ENCODE peak calls at places on chromosome 13, in five cellular contexts. B, T, O, R and V are unnamed samples. For H3K4me1, the result is how much of the 10 kb centered on the place peaks cover.

GRCh38 chr13:67493835-67494234 is 263.7 kb upstream of the PCDH9 start:
- DNase-seq in B (no peak), T (no peak), O (no peak), R (no peak), V (no peak)

GRCh38 chr13:42354246-42355117 is 82.5 kb downstream of the AKAP11 start:
- DNase-seq in B (peak), T (no peak), O (peak), R (peak), V (no peak)

GRCh38 chr13:24727731-24728601 is 36.0 kb upstream of the RNF17 start:
- DNase-seq in B (peak), T (peak), O (peak), R (peak), V (peak)

GRCh38 chr13:46726347-46726746 is 70.6 kb downstream of the ESD start:
- DNase-seq in B (no peak), T (no peak), O (no peak), R (no peak), V (no peak)

GRCh38 chr13:100436099-100436498 is 152.5 kb downstream of the GGACT start:
- DNase-seq in B (no peak), T (no peak), O (no peak), R (no peak), V (no peak)

GRCh38 chr13:82364525-82364924 is 1517.7 kb downstream of the SLITRK1 start:
- DNase-seq in B (no peak), T (no peak), O (no peak), R (no peak), V (no peak)

GRCh38 chr13:49404621-49405020 is 39.2 kb downstream of the CAB39L start:
- DNase-seq in B (no peak), T (no peak), O (no peak), R (no peak), V (no peak)

GRCh38 chr13:28449826-28450773 is 44.8 kb downstream of the FLT1 start:
- DNase-seq in B (no peak), T (no peak), O (peak), R (no peak), V (no peak)

GRCh38 chr13:25288966-25289365 is 1.7 kb upstream of the MTMR6 start:
- DNase-seq in B (no peak), T (no peak), O (no peak), R (no peak), V (no peak)

GRCh38 chr13:57582032-57582431 is 49.5 kb upstream of the PCDH17 start:
- DNase-seq in B (no peak), T (no peak), O (no peak), R (no peak), V (no peak)

GRCh38 chr13:44093607-44094583 is 214.2 kb downstream of the LACC1 start:
- DNase-seq in B (no peak), T (no peak), O (no peak), R (no peak), V (no peak)

GRCh38 chr13:24274452-24274971 is 34.9 kb upstream of the C1QTNF9 start:
- DNase-seq in B (peak), T (no peak), O (no peak), R (peak), V (no peak)

GRCh38 chr13:69565334-69565733 is 542.3 kb upstream of the ATXN8OS start:
- DNase-seq in B (no peak), T (peak), O (peak), R (no peak), V (no peak)

GRCh38 chr13:97043302-97043701 is 49.0 kb upstream of the OXGR1 start:
- DNase-seq in B (no peak), T (no peak), O (peak), R (no peak), V (no peak)

GRCh38 chr13:28297341-28297740 is 159.0 kb downstream of the PAN3 start:
- DNase-seq in B (no peak), T (no peak), O (no peak), R (no peak), V (no peak)

GRCh38 chr13:28717170-28717569 is 1.6 kb downstream of the SLC46A3 start:
- DNase-seq in B (no peak), T (no peak), O (no peak), R (no peak), V (no peak)

GRCh38 chr13:99614465-99614885 is 113.2 kb downstream of the TM9SF2 start:
- DNase-seq in B (peak), T (no peak), O (no peak), R (no peak), V (no peak)

GRCh38 chr13:50915562-50915961 is 6.0 kb downstream of the RNASEH2B start:
- DNase-seq in B (peak), T (no peak), O (no peak), R (no peak), V (no peak)

GRCh38 chr13:110964229-110965037 is 49.6 kb upstream of the ANKRD10 start:
- DNase-seq in B (no peak), T (no peak), O (no peak), R (no peak), V (no peak)

GRCh38 chr13:99103536-99103935 is 97.1 kb upstream of the UBAC2 start:
- DNase-seq in B (no peak), T (no peak), O (peak), R (no peak), V (no peak)

GRCh38 chr13:113058988-113059850 is 46.4 kb upstream of the F7 start:
- DNase-seq in B (no peak), T (no peak), O (peak), R (no peak), V (no peak)

GRCh38 chr13:40141859-40142555 is 486.5 kb downstream of the COG6 start:
- DNase-seq in B (no peak), T (no peak), O (no peak), R (no peak), V (no peak)

GRCh38 chr13:45446181-45446580 is 18.6 kb upstream of the COG3 start:
- DNase-seq in B (no peak), T (peak), O (peak), R (peak), V (no peak)

GRCh38 chr13:20945952-20946383 is 43.4 kb upstream of the XPO4 start:
- DNase-seq in B (no peak), T (no peak), O (peak), R (no peak), V (no peak)

GRCh38 chr13:64767054-64767453 is 2463.1 kb downstream of the PCDH9 start:
- DNase-seq in B (no peak), T (no peak), O (no peak), R (no peak), V (no peak)

GRCh38 chr13:72751220-72751619 is 23.5 kb downstream of the BORA start:
- DNase-seq in B (no peak), T (no peak), O (no peak), R (no peak), V (no peak)

GRCh38 chr13:107866666-107867623 is 348.4 kb downstream of the LIG4 start:
- DNase-seq in B (no peak), T (no peak), O (peak), R (peak), V (no peak)

GRCh38 chr13:64078025-64078424 is 2662.4 kb upstream of the PCDH20 start:
- DNase-seq in B (no peak), T (peak), O (no peak), R (no peak), V (no peak)

GRCh38 chr13:33283195-33283910 is 2.2 kb downstream of the STARD13 start:
- DNase-seq in B (no peak), T (no peak), O (peak), R (no peak), V (no peak)

GRCh38 chr13:33286143-33286542 is 588 bp upstream of the STARD13 start:
- DNase-seq in B (no peak), T (no peak), O (no peak), R (no peak), V (no peak)

GRCh38 chr13:33284016-33284415 is 1.5 kb downstream of the STARD13 start:
- DNase-seq in B (no peak), T (no peak), O (peak), R (peak), V (no peak)

GRCh38 chr13:33285420-33286124 is at the start of gene STARD13:
- DNase-seq in B (peak), T (peak), O (peak), R (peak), V (peak)

DNA sequence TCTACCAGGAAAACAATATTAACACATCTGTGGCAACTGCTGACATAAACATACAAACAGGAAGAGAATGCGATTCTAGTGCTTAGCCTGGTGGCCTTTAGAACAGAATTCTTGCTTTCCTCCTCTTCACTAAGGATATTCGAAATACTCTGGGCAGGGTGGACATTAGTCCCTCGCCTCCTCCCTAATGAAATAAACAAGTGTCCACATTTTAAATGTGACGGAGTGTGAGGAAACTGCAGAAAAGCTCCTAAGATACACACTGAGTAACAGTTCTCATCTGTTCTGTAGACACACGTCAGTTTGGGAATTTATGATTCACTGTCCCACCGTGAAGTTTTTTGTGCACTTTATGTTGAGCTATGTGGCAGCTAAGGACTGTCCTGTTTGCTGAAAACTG is 639 bp downstream of the STARD13 start:
- DNase-seq in B (no peak), T (peak), O (peak), R (no peak), V (no peak)
- H3K4me1 ChIP-seq in B (under half), T (half or more), O (under half), R (under half), V (under half)

DNA sequence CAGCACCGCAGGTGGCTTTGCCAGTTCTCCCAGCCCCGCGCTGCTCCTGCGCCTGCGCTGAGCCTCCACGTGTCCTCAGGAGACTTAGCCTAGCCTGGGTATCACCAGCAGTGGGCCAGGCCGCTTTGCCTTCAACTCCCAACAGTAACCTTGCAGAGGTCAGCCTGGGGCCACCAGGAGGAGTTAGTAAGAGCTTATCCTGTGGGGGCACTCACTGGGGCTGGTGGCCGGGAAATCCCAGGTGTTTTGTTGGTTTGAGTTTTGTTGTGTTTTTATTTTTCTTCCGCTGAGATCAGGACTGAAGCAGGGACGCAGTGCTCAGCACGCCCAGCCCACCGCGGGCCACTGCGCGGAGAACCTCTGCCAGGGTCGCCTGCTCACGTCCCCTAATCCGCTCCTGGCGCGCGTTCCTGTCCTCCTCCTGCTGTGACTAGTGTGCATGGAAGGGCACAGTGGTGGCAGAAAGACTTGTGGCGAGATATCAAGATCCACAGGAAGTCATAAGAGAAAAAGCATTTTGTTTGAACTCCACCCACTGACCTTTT is 207.4 kb upstream of the RFC3 start:
- DNase-seq in B (peak), T (no peak), O (no peak), R (no peak), V (no peak)
- H3K4me3 ChIP-seq in B (no peak), T (no peak), O (no peak), R (no peak), V (no peak)

GRCh38 chr13:87998081-87998480 is 326.9 kb downstream of the SLITRK5 start:
- DNase-seq in B (no peak), T (no peak), O (no peak), R (no peak), V (no peak)

GRCh38 chr13:87999141-87999765 is 328.1 kb downstream of the SLITRK5 start:
- DNase-seq in B (no peak), T (no peak), O (peak), R (peak), V (no peak)

GRCh38 chr13:88000239-88000638 is 329.1 kb downstream of the SLITRK5 start:
- DNase-seq in B (no peak), T (no peak), O (peak), R (peak), V (no peak)

GRCh38 chr13:88000787-88001186 is 329.6 kb downstream of the SLITRK5 start:
- DNase-seq in B (no peak), T (no peak), O (no peak), R (no peak), V (no peak)

GRCh38 chr13:87999791-88000190 is 328.6 kb downstream of the SLITRK5 start:
- DNase-seq in B (no peak), T (no peak), O (peak), R (no peak), V (no peak)
- H3K27ac ChIP-seq in B (no peak), T (no peak), O (peak), R (no peak), V (no peak)

GRCh38 chr13:51920786-51921185 is 59.0 kb downstream of the CCDC70 start:
- DNase-seq in B (no peak), T (no peak), O (no peak), R (no peak), V (no peak)

GRCh38 chr13:51922771-51923480 is 61.2 kb downstream of the CCDC70 start:
- DNase-seq in B (no peak), T (no peak), O (no peak), R (no peak), V (no peak)

GRCh38 chr13:51919531-51919930 is 57.8 kb downstream of the CCDC70 start:
- DNase-seq in B (no peak), T (no peak), O (no peak), R (no peak), V (no peak)

GRCh38 chr13:51921790-51922740 is 60.3 kb downstream of the CCDC70 start:
- DNase-seq in B (no peak), T (no peak), O (no peak), R (peak), V (no peak)

DNA sequence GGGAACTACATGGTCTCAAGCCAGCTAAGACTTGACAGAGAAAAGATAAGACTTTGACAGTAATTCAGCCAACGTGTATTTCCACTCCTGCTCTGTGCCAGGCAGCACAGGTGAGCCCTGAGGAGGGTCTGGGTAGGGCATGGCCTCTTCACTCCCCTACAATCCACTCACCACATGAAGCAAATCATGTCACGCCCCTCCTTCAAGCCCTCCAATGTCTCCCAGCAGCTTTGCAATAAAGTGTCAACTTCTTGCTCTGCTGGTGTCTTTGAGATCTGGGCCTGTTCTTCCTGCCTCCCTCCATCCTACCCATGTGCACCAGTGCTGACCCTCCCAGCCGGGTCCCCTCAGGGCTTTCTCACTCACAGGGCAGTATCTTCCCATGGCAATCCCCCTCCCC is 58.5 kb downstream of the CCDC70 start:
- DNase-seq in B (no peak), T (no peak), O (no peak), R (no peak), V (no peak)
- H3K4me1 ChIP-seq in B (under half), T (under half), O (under half), R (under half), V (under half)